ENCODE peak calls at places on chromosome 11, in four cellular contexts. One of them, this sample, is unnamed.

GRCh38 chr11:68387840-68388239 is 72.7 kb upstream of the PPP6R3 start:
- DNase-seq in Peyer's patch: no peak
- DNase-seq in AG09309: no peak
- DNase-seq in HFFc6: no peak
- DNase-seq in this sample: no peak

GRCh38 chr11:130208241-130209127 is 48.9 kb downstream of the ST14 start:
- DNase-seq in Peyer's patch: no peak
- DNase-seq in AG09309: no peak
- DNase-seq in HFFc6: no peak
- DNase-seq in this sample: no peak

GRCh38 chr11:61340985-61341384 is 8.0 kb downstream of the TKFC start:
- DNase-seq in AG09309: no peak
- DNase-seq in HFFc6: no peak
- DNase-seq in Peyer's patch: no peak
- DNase-seq in this sample: no peak

GRCh38 chr11:75474878-75475766 is 42.1 kb upstream of the KLHL35 start:
- DNase-seq in AG09309: no peak
- DNase-seq in HFFc6: no peak
- DNase-seq in Peyer's patch: peak
- DNase-seq in this sample: no peak

GRCh38 chr11:15911377-15912044 is 444.8 kb downstream of the SOX6 start:
- DNase-seq in AG09309: no peak
- DNase-seq in HFFc6: no peak
- DNase-seq in Peyer's patch: no peak
- DNase-seq in this sample: no peak

GRCh38 chr11:46099973-46100335 is 21.3 kb downstream of the PHF21A start:
- DNase-seq in HFFc6: no peak
- DNase-seq in AG09309: no peak
- DNase-seq in Peyer's patch: no peak
- DNase-seq in this sample: no peak

GRCh38 chr11:129252621-129253020 is 60.5 kb upstream of the ARHGAP32 start:
- DNase-seq in HFFc6: no peak
- DNase-seq in Peyer's patch: no peak
- DNase-seq in AG09309: no peak
- DNase-seq in this sample: no peak

GRCh38 chr11:66877585-66877984 is 20.7 kb downstream of the LRFN4 start:
- DNase-seq in AG09309: no peak
- DNase-seq in Peyer's patch: no peak
- DNase-seq in HFFc6: no peak
- DNase-seq in this sample: no peak

GRCh38 chr11:30459821-30460220 is 126.3 kb downstream of the MPPED2 start:
- DNase-seq in Peyer's patch: no peak
- DNase-seq in AG09309: no peak
- DNase-seq in HFFc6: no peak
- DNase-seq in this sample: no peak

GRCh38 chr11:15967966-15968365 is 388.4 kb downstream of the SOX6 start:
- DNase-seq in Peyer's patch: no peak
- DNase-seq in HFFc6: no peak
- DNase-seq in AG09309: no peak
- DNase-seq in this sample: no peak

GRCh38 chr11:67347964-67348749 is 5.2 kb downstream of the POLD4 start:
- DNase-seq in AG09309: no peak
- DNase-seq in Peyer's patch: no peak
- DNase-seq in HFFc6: no peak
- DNase-seq in this sample: no peak

GRCh38 chr11:125165111-125165663 is 636 bp downstream of the PKNOX2 start:
- DNase-seq in HFFc6: no peak
- DNase-seq in Peyer's patch: no peak
- DNase-seq in AG09309: no peak
- DNase-seq in this sample: peak

GRCh38 chr11:24636291-24636629 is 139.4 kb downstream of the LUZP2 start:
- DNase-seq in Peyer's patch: no peak
- DNase-seq in AG09309: no peak
- DNase-seq in HFFc6: no peak
- DNase-seq in this sample: no peak

GRCh38 chr11:16780698-16781550 is 42.5 kb downstream of the C11orf58 start:
- DNase-seq in HFFc6: no peak
- DNase-seq in Peyer's patch: no peak
- DNase-seq in AG09309: no peak
- DNase-seq in this sample: no peak

GRCh38 chr11:94766656-94767291 is 1.4 kb upstream of the AMOTL1 start:
- DNase-seq in HFFc6: no peak
- DNase-seq in Peyer's patch: no peak
- DNase-seq in AG09309: no peak
- DNase-seq in this sample: no peak

GRCh38 chr11:16280256-16280682 is 76.1 kb downstream of the SOX6 start:
- DNase-seq in AG09309: no peak
- DNase-seq in Peyer's patch: peak
- DNase-seq in HFFc6: no peak
- DNase-seq in this sample: no peak

GRCh38 chr11:68266121-68266891 is 5.5 kb downstream of the C11orf24 start:
- DNase-seq in AG09309: no peak
- DNase-seq in HFFc6: no peak
- DNase-seq in Peyer's patch: no peak
- DNase-seq in this sample: no peak

GRCh38 chr11:95154514-95154913 is 64.9 kb downstream of the ENDOD1 start:
- DNase-seq in Peyer's patch: no peak
- DNase-seq in AG09309: no peak
- DNase-seq in HFFc6: no peak
- DNase-seq in this sample: peak

GRCh38 chr11:36014499-36014898 is 70.6 kb downstream of the LDLRAD3 start:
- DNase-seq in Peyer's patch: no peak
- DNase-seq in AG09309: no peak
- DNase-seq in HFFc6: no peak
- DNase-seq in this sample: no peak

GRCh38 chr11:86577663-86578636 is 94.5 kb downstream of the ME3 start:
- DNase-seq in Peyer's patch: peak
- DNase-seq in HFFc6: peak
- DNase-seq in AG09309: peak
- DNase-seq in this sample: no peak

GRCh38 chr11:33373636-33374035 is 116.5 kb downstream of the HIPK3 start:
- DNase-seq in AG09309: no peak
- DNase-seq in HFFc6: no peak
- DNase-seq in Peyer's patch: no peak
- DNase-seq in this sample: no peak

GRCh38 chr11:113721462-113722066 is 15.5 kb upstream of the TMPRSS5 start:
- DNase-seq in HFFc6: no peak
- DNase-seq in AG09309: peak
- DNase-seq in Peyer's patch: no peak
- DNase-seq in this sample: no peak

GRCh38 chr11:29153078-29153477 is 863.8 kb downstream of the KCNA4 start:
- DNase-seq in HFFc6: no peak
- DNase-seq in AG09309: no peak
- DNase-seq in Peyer's patch: no peak
- DNase-seq in this sample: no peak

GRCh38 chr11:82038151-82038550 is 695.5 kb downstream of the FAM181B start:
- DNase-seq in Peyer's patch: no peak
- DNase-seq in AG09309: no peak
- DNase-seq in HFFc6: no peak
- DNase-seq in this sample: no peak

GRCh38 chr11:88231894-88232482 is 56.7 kb upstream of the RAB38 start:
- DNase-seq in Peyer's patch: no peak
- DNase-seq in HFFc6: peak
- DNase-seq in AG09309: peak
- DNase-seq in this sample: no peak

GRCh38 chr11:36376888-36377758 is 81.0 kb downstream of the PRR5L start:
- DNase-seq in HFFc6: peak
- DNase-seq in AG09309: no peak
- DNase-seq in Peyer's patch: peak
- DNase-seq in this sample: peak

GRCh38 chr11:828501-829115 is 889 bp downstream of the CRACR2B start:
- DNase-seq in AG09309: no peak
- DNase-seq in HFFc6: no peak
- DNase-seq in Peyer's patch: no peak
- DNase-seq in this sample: no peak

GRCh38 chr11:58286249-58286648 is 18.2 kb upstream of the OR10W1 start:
- DNase-seq in HFFc6: peak
- DNase-seq in Peyer's patch: no peak
- DNase-seq in AG09309: no peak
- DNase-seq in this sample: no peak

GRCh38 chr11:1116666-1117390 is 40.9 kb upstream of the MUC5AC start:
- DNase-seq in Peyer's patch: peak
- DNase-seq in AG09309: no peak
- DNase-seq in HFFc6: no peak
- DNase-seq in this sample: no peak

GRCh38 chr11:72812968-72813739 is 1.1 kb upstream of the ATG16L2 start:
- DNase-seq in AG09309: no peak
- DNase-seq in Peyer's patch: peak
- DNase-seq in HFFc6: peak
- DNase-seq in this sample: peak

GRCh38 chr11:100105605-100106358 is 581.3 kb upstream of the ARHGAP42 start:
- DNase-seq in AG09309: no peak
- DNase-seq in Peyer's patch: no peak
- DNase-seq in HFFc6: no peak
- DNase-seq in this sample: no peak

GRCh38 chr11:46555269-46556054 is 38.4 kb downstream of the AMBRA1 start:
- DNase-seq in AG09309: peak
- DNase-seq in Peyer's patch: no peak
- DNase-seq in HFFc6: peak
- DNase-seq in this sample: no peak

GRCh38 chr11:64763804-64764611 is 4.2 kb upstream of the PYGM start:
- DNase-seq in Peyer's patch: no peak
- DNase-seq in AG09309: no peak
- DNase-seq in HFFc6: no peak
- DNase-seq in this sample: no peak

GRCh38 chr11:44746894-44747293 is 20.1 kb downstream of the TSPAN18 start:
- DNase-seq in Peyer's patch: no peak
- DNase-seq in AG09309: no peak
- DNase-seq in HFFc6: no peak
- DNase-seq in this sample: no peak

GRCh38 chr11:8234425-8234821 is 29.3 kb downstream of the LMO1 start:
- DNase-seq in Peyer's patch: peak
- DNase-seq in HFFc6: no peak
- DNase-seq in AG09309: no peak
- DNase-seq in this sample: no peak

GRCh38 chr11:104968856-104969776 is 742 bp upstream of the CASP4 start:
- DNase-seq in HFFc6: peak
- DNase-seq in Peyer's patch: peak
- DNase-seq in AG09309: no peak
- DNase-seq in this sample: no peak

GRCh38 chr11:120568572-120569307 is 57.2 kb downstream of the GRIK4 start:
- DNase-seq in Peyer's patch: no peak
- DNase-seq in HFFc6: no peak
- DNase-seq in AG09309: no peak
- DNase-seq in this sample: no peak

GRCh38 chr11:18536195-18536594 is 9.5 kb upstream of the TSG101 start:
- DNase-seq in HFFc6: no peak
- DNase-seq in AG09309: no peak
- DNase-seq in Peyer's patch: no peak
- DNase-seq in this sample: no peak

GRCh38 chr11:18540207-18541009 is 13.7 kb upstream of the TSG101 start:
- DNase-seq in HFFc6: peak
- DNase-seq in Peyer's patch: no peak
- DNase-seq in AG09309: no peak
- DNase-seq in this sample: no peak
- TF ChIP-seq CTCF in HFFc6: peak
- TF ChIP-seq CTCF in Peyer's patch: peak
- TF ChIP-seq CTCF in AG09309: peak
- TF ChIP-seq CTCF in this sample: no peak

DNA sequence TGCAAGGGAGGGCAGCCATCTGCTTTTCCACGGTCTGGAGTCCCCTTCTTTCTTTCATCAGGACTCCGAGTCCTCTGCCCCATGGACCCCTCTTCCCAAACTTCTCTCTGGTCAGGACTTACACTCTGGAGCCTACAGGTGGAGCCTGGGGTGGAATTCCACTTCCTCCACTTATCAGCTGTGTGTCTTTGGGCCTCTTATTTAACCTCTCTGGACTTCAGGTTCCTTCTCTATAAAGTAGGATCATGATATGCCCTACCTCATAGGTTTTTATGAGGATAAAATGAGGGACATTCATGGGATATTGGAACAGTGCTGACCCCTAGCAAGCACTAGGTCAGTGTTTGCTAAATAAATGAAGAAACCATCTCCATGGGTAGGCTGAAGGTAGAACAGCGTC is 1.7 kb downstream of the LINC01488 start:
- DNase-seq in HFFc6: no peak
- DNase-seq in Peyer's patch: no peak
- DNase-seq in AG09309: no peak
- DNase-seq in this sample: no peak
- TF ChIP-seq CTCF in HFFc6: no peak
- TF ChIP-seq CTCF in Peyer's patch: no peak
- TF ChIP-seq CTCF in AG09309: no peak
- TF ChIP-seq CTCF in this sample: no peak

GRCh38 chr11:11157201-11157600 is 195.8 kb downstream of the CSNK2A3 start:
- DNase-seq in HFFc6: peak
- DNase-seq in AG09309: no peak
- DNase-seq in Peyer's patch: no peak
- DNase-seq in this sample: no peak
- TF ChIP-seq CTCF in HFFc6: peak
- TF ChIP-seq CTCF in AG09309: peak
- TF ChIP-seq CTCF in Peyer's patch: peak
- TF ChIP-seq CTCF in this sample: no peak

DNA sequence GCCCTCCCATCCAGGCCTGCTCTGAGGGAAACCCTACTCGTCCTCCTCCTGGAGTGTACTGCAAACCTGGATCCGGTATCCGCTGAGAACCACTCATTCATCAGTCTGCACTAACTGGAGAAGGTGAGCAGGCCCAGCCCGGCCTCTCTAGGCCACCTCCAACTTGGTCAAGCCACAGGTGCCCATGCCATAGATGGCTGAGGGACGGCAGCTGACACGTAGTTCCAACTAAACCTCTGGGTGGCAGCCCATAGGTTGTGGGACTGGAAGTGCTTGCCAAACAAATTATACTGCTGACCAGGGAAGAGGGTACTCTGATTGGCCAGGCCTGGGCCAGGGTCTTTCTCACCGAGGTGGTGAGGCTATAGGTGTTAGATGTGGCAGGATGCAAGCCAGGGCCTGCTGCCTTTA is 5.9 kb downstream of the KCNQ1OT1 start:
- DNase-seq in Peyer's patch: peak
- DNase-seq in AG09309: no peak
- DNase-seq in HFFc6: no peak
- DNase-seq in this sample: no peak
- TF ChIP-seq CTCF in Peyer's patch: no peak
- TF ChIP-seq CTCF in AG09309: no peak
- TF ChIP-seq CTCF in HFFc6: no peak
- TF ChIP-seq CTCF in this sample: no peak